ENCODE peak calls at places on chromosomes 11 and 22, in seven cellular contexts. Y is fibroblast of mammary gland, Z is body of pancreas, H is mammary epithelial cell, R is right atrium auricular region, I is astrocyte of the spinal cord, P is AG09309. N is an unnamed sample.

GRCh38 chr11:5929571-5929970 is 12.5 kb upstream of the OR56A3 start:
- DNase-seq in Y (no peak), Z (no peak), H (no peak), R (no peak), I (no peak), P (no peak), N (no peak)

GRCh38 chr11:91880660-91881059 is 344.0 kb upstream of the FAT3 start:
- DNase-seq in Y (no peak), Z (no peak), H (no peak), R (no peak), I (no peak), P (no peak), N (no peak)

GRCh38 chr11:105321696-105322095 is 182.1 kb upstream of the CARD18 start:
- DNase-seq in Y (no peak), Z (no peak), H (no peak), R (no peak), I (no peak), P (no peak), N (no peak)

GRCh38 chr11:120215634-120216033 is 4.8 kb downstream of the OAF start:
- DNase-seq in Y (peak), Z (peak), H (no peak), R (peak), I (peak), P (no peak), N (peak)

GRCh38 chr11:70517996-70518907 is 119.9 kb downstream of the CTTN start:
- DNase-seq in Y (peak), Z (no peak), H (peak), R (no peak), I (peak), P (peak), N (peak)

GRCh38 chr11:58626915-58627483 is 4.5 kb downstream of the CNTF start:
- DNase-seq in Y (no peak), Z (no peak), H (no peak), R (no peak), I (no peak), P (no peak), N (no peak)

GRCh38 chr11:118142081-118142480 is 10.5 kb downstream of the SCN4B start:
- DNase-seq in Y (peak), Z (no peak), H (peak), R (no peak), I (no peak), P (no peak), N (peak)

GRCh38 chr11:134576721-134577171 is 164.7 kb upstream of the B3GAT1 start:
- DNase-seq in Y (no peak), Z (no peak), H (no peak), R (peak), I (no peak), P (no peak), N (no peak)

GRCh38 chr22:44024288-44024908 is at the start of gene PARVB:
- DNase-seq in Y (no peak), Z (no peak), H (no peak), R (no peak), I (no peak), P (no peak), N (no peak)

GRCh38 chr11:71481101-71481960 is 28.3 kb downstream of the NADSYN1 start:
- DNase-seq in Y (no peak), Z (no peak), H (no peak), R (no peak), I (no peak), P (no peak), N (no peak)

GRCh38 chr11:23990346-23990745 is 506.5 kb upstream of the LUZP2 start:
- DNase-seq in Y (no peak), Z (no peak), H (no peak), R (no peak), I (no peak), P (no peak), N (peak)

GRCh38 chr11:73414977-73415492 is 38.8 kb downstream of the RELT start:
- DNase-seq in Y (peak), Z (no peak), H (no peak), R (no peak), I (peak), P (peak), N (no peak)

GRCh38 chr22:29979645-29980303 is 96.8 kb downstream of the MTMR3 start:
- DNase-seq in Y (no peak), Z (no peak), H (no peak), R (no peak), I (no peak), P (no peak), N (no peak)

GRCh38 chr22:49090061-49090852 is 737.4 kb downstream of the BRD1 start:
- DNase-seq in Y (no peak), Z (no peak), H (no peak), R (no peak), I (no peak), P (no peak), N (no peak)

GRCh38 chr11:66467756-66468155 is 1.1 kb downstream of the PELI3 start:
- DNase-seq in Y (no peak), Z (peak), H (no peak), R (no peak), I (no peak), P (no peak), N (no peak)

GRCh38 chr22:29343313-29343805 is 27.9 kb upstream of the RASL10A start:
- DNase-seq in Y (peak), Z (peak), H (no peak), R (peak), I (peak), P (peak), N (peak)

GRCh38 chr11:43580735-43581369 is 99.7 kb upstream of the HSD17B12 start:
- DNase-seq in Y (peak), Z (no peak), H (no peak), R (no peak), I (no peak), P (no peak), N (no peak)

GRCh38 chr11:3338569-3339565 is 40.1 kb downstream of the ZNF195 start:
- DNase-seq in Y (no peak), Z (no peak), H (no peak), R (no peak), I (no peak), P (no peak), N (no peak)

GRCh38 chr11:1338201-1339065 is 29.0 kb upstream of the TOLLIP start:
- DNase-seq in Y (no peak), Z (no peak), H (no peak), R (peak), I (no peak), P (no peak), N (no peak)

GRCh38 chr11:43962383-43962969 is 20.0 kb downstream of the C11orf96 start:
- DNase-seq in Y (no peak), Z (no peak), H (no peak), R (peak), I (no peak), P (no peak), N (no peak)

GRCh38 chr11:81030186-81030585 is 1589.4 kb upstream of the TENM4 start:
- DNase-seq in Y (peak), Z (no peak), H (peak), R (no peak), I (no peak), P (no peak), N (peak)

GRCh38 chr22:19756288-19757128 is 4.1 kb upstream of the TBX1 start:
- DNase-seq in Y (no peak), Z (peak), H (peak), R (no peak), I (no peak), P (no peak), N (peak)
- TF ChIP-seq CTCF in Y (peak), Z (peak), H (peak), R (peak), I (peak), P (peak), N (peak)

DNA sequence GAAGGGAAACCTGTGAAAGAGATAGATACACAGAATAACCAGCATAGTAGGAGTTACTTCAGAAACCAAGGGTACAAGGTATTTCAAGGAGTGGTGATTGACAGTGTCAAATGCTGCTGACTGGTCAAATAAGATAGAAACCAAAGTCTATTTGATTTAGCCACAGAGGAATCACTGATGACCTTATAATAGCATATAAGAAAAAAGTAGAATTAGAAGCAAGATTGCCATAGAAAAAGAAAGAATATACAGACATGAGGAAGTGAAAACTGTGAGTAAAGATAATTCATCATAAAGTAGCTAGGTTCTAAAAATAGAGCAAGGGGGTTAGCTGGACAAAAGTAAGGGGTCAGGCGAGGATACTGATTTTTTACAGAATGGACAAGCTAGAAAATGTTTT is 14.2 kb downstream of the ZBTB44 start:
- DNase-seq in Y (no peak), Z (no peak), H (no peak), R (no peak), I (no peak), P (no peak), N (no peak)
- TF ChIP-seq CTCF in Y (no peak), Z (no peak), H (no peak), R (no peak), I (no peak), P (no peak), N (no peak)

GRCh38 chr11:31045335-31045734 is 324.2 kb downstream of the DCDC1 start:
- DNase-seq in Y (peak), Z (no peak), H (no peak), R (no peak), I (peak), P (no peak), N (peak)
- TF ChIP-seq CTCF in Y (peak), Z (no peak), H (peak), R (peak), I (peak), P (no peak), N (no peak)

DNA sequence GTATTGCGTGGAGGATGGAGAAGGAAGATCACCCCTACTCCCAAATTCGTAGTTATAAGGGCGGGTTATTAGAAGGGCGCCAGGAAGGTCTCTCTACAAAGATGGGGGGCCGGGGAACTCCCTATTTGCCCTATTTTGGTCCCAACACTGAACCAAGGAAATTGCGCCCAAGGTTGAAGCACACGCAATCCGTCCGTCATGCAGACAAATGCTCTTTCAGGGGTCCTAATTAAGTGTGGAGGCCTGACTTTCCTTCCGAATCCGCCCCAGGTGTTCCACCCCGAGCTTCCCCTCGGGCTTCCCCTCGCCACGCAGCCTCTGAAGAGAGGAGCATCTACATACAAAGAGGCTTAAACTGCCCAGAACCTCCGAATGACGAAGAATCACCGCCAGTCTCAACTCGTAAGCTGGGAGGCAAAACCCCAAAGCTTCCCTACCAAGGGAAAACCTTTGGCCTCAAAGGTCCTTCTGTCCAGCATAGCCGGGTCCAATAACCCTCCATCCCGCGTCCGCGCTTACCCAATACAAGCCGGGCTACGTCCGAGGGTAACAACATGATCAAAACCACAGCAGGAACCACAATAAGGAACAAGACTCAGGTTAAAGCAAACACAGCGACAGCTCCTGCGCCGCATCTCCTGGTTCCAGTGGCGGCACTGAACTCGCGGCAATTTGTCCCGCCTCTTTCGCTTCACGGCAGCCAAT is at the start of gene NPAT:
- DNase-seq in Y (no peak), Z (no peak), H (no peak), R (no peak), I (peak), P (no peak), N (no peak)
- TF ChIP-seq CTCF in Y (no peak), Z (no peak), H (no peak), R (no peak), I (no peak), P (no peak), N (no peak)

GRCh38 chr11:64776875-64777274 is 1.5 kb downstream of the SF1 start:
- DNase-seq in Y (no peak), Z (no peak), H (no peak), R (no peak), I (no peak), P (no peak), N (no peak)

GRCh38 chr11:64777449-64778222 is 706 bp downstream of the SF1 start:
- DNase-seq in Y (peak), Z (peak), H (peak), R (peak), I (peak), P (peak), N (peak)

GRCh38 chr11:64776425-64776824 is 1.9 kb downstream of the SF1 start:
- DNase-seq in Y (no peak), Z (no peak), H (no peak), R (no peak), I (no peak), P (no peak), N (no peak)

GRCh38 chr11:64778473-64779298 is at the start of gene SF1:
- DNase-seq in Y (peak), Z (peak), H (peak), R (peak), I (peak), P (peak), N (peak)

DNA sequence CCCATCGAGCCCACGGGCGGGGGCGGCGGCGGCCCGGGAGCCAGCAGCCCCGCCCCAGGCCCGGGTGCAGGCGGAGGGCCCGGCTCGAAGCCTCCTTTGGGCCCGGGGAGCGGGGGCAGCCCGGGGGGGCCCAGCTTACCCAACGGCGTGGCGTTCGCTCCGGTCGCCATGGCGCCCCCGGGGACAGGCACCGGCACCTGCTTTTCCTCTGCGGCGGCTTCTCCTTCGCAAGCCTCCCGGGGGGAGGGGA is 194 bp downstream of the SF1 start:
- DNase-seq in Y (no peak), Z (no peak), H (no peak), R (no peak), I (no peak), P (no peak), N (no peak)
- TF ChIP-seq CTCF in Y (no peak), Z (no peak), H (no peak), R (no peak), I (no peak), P (no peak), N (no peak)